ENCODE peak calls at places on chromosomes 6 and 20, in four cellular contexts. M is Peyer's patch, C is breast epithelium, G is stomach. F is an unnamed sample.
A peak's percentile ranks its signal among the peaks of the same experiment; 100 is the strongest.

GRCh38 chr6:89146748-89147715 is 1.2 kb downstream of the PM20D2 start:
- DNase-seq in M (no peak), C (no peak), G (no peak), F (peak; percentile 19)

GRCh38 chr20:32737371-32738223 is 5.7 kb downstream of the COMMD7 start:
- DNase-seq in M (no peak), C (no peak), G (no peak), F (no peak)

GRCh38 chr20:48405909-48406308 is 421.9 kb downstream of the PREX1 start:
- DNase-seq in M (no peak), C (no peak), G (no peak), F (no peak)

GRCh38 chr20:39429716-39430115 is 467.6 kb downstream of the DHX35 start:
- DNase-seq in M (no peak), C (no peak), G (no peak), F (no peak)

GRCh38 chr6:53790886-53791285 is 3.9 kb upstream of the LRRC1 start:
- DNase-seq in M (no peak), C (no peak), G (no peak), F (no peak)

GRCh38 chr6:130293800-130294199 is 71.0 kb upstream of the SAMD3 start:
- DNase-seq in M (no peak), C (no peak), G (no peak), F (peak; percentile 8)

GRCh38 chr6:10395946-10396577 is 18.8 kb downstream of the TFAP2A start:
- DNase-seq in M (no peak), C (no peak), G (no peak), F (no peak)

GRCh38 chr6:33790306-33790855 is 1.5 kb upstream of the LEMD2 start:
- DNase-seq in M (no peak), C (no peak), G (no peak), F (no peak)

GRCh38 chr6:157201083-157201482 is 122.2 kb downstream of the TMEM242 start:
- DNase-seq in M (no peak), C (no peak), G (no peak), F (no peak)

GRCh38 chr20:36384022-36384619 is 78.0 kb downstream of the DLGAP4 start:
- DNase-seq in M (no peak), C (no peak), G (no peak), F (peak; percentile 62)

GRCh38 chr6:114121913-114122662 is 151.1 kb upstream of the HDAC2 start:
- DNase-seq in M (no peak), C (no peak), G (no peak), F (no peak)

GRCh38 chr20:50471231-50471630 is 39.0 kb upstream of the PTPN1 start:
- DNase-seq in M (no peak), C (no peak), G (peak; percentile 49), F (no peak)

GRCh38 chr6:841569-841968 is 148.6 kb upstream of the EXOC2 start:
- DNase-seq in M (no peak), C (no peak), G (no peak), F (no peak)

GRCh38 chr6:151299009-151299408 is 59.2 kb downstream of the AKAP12 start:
- DNase-seq in M (no peak), C (no peak), G (no peak), F (no peak)

GRCh38 chr6:140437619-140438345 is 1063.3 kb upstream of the CITED2 start:
- DNase-seq in M (no peak), C (no peak), G (no peak), F (no peak)

GRCh38 chr6:44012078-44012493 is 115.2 kb downstream of the MRPL14 start:
- DNase-seq in M (no peak), C (no peak), G (no peak), F (peak; percentile 90)

GRCh38 chr20:35510946-35511735 is 18.3 kb downstream of the C20orf173 start:
- DNase-seq in M (no peak), C (no peak), G (no peak), F (no peak)

GRCh38 chr20:32473231-32474008 is 111.7 kb downstream of the NOL4L start:
- DNase-seq in M (peak; percentile 77), C (no peak), G (no peak), F (no peak)

GRCh38 chr6:136677344-136677743 is 114.9 kb downstream of the MAP3K5 start:
- DNase-seq in M (no peak), C (no peak), G (no peak), F (no peak)

GRCh38 chr6:157240059-157240959 is 83.0 kb downstream of the TMEM242 start:
- DNase-seq in M (peak; percentile 78), C (no peak), G (no peak), F (peak; percentile 65)

GRCh38 chr20:25023316-25023715 is 30.8 kb upstream of the APMAP start:
- DNase-seq in M (peak; percentile 27), C (no peak), G (peak; percentile 24), F (no peak)

GRCh38 chr20:54002056-54002575 is 68.3 kb downstream of the BCAS1 start:
- DNase-seq in M (no peak), C (no peak), G (no peak), F (no peak)

GRCh38 chr6:89583559-89583958 is 55.0 kb downstream of the LYRM2 start:
- DNase-seq in M (no peak), C (no peak), G (no peak), F (no peak)

GRCh38 chr20:14453259-14453658 is 115.8 kb upstream of the FLRT3 start:
- DNase-seq in M (no peak), C (no peak), G (no peak), F (no peak)

GRCh38 chr20:57657537-57658446 is 37.6 kb upstream of the ZBP1 start:
- DNase-seq in M (peak; percentile 81), C (peak; percentile 84), G (peak; percentile 70), F (no peak)

GRCh38 chr20:46133886-46134654 is 16.0 kb downstream of the CD40 start:
- DNase-seq in M (no peak), C (no peak), G (no peak), F (no peak)

GRCh38 chr6:15255481-15256414 is 9.9 kb downstream of the JARID2 start:
- DNase-seq in M (peak; percentile 57), C (no peak), G (no peak), F (no peak)

GRCh38 chr6:91081452-91082067 is 494.7 kb upstream of the MAP3K7 start:
- DNase-seq in M (no peak), C (no peak), G (no peak), F (peak; percentile 1)

GRCh38 chr6:83637953-83638352 is 70.9 kb downstream of the SNAP91 start:
- DNase-seq in M (no peak), C (no peak), G (no peak), F (no peak)

GRCh38 chr20:38112249-38112942 is 52.7 kb downstream of the TGM2 start:
- DNase-seq in M (no peak), C (peak; percentile 9), G (no peak), F (no peak)

GRCh38 chr6:159609813-159610212 is 83.2 kb downstream of the SOD2 start:
- DNase-seq in M (no peak), C (no peak), G (no peak), F (no peak)

DNA sequence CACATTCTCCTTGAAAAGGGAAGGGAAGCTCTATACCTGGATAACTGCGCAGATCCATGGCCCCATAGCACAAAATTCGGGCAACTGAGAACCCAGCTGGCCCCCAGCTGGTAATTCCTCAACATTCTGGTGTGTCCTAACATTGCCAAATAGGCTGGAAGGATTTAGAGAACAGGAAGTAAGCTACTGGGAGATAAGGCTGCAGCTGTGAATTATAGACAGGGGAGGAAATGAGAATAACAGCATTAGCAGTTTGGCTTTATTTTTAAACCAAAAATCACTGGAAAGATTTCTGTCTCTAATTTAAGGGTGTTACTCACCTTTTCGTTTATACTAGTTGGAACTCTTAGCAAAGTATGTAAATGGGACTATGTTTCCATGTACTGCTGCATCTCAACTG is 97.2 kb downstream of the TULP4 start:
- DNase-seq in M (no peak), C (no peak), G (no peak), F (no peak)
- TF ChIP-seq POLR2A in M (no peak), C (no peak), G (no peak), F (no peak)

GRCh38 chr6:38639498-38640215 is at the start of gene BTBD9:
- DNase-seq in M (peak; percentile 87), C (peak; percentile 72), G (peak; percentile 84), F (peak; percentile 76)
- TF ChIP-seq POLR2A in M (peak; percentile 61), C (no peak), G (no peak), F (peak; percentile 36)

GRCh38 chr6:12811519-12811918 is 95.0 kb downstream of the PHACTR1 start:
- DNase-seq in M (no peak), C (no peak), G (no peak), F (no peak)

GRCh38 chr6:12815089-12815488 is 98.5 kb downstream of the PHACTR1 start:
- DNase-seq in M (no peak), C (no peak), G (no peak), F (no peak)

GRCh38 chr6:12818324-12818723 is 101.8 kb downstream of the PHACTR1 start:
- DNase-seq in M (no peak), C (no peak), G (no peak), F (no peak)

GRCh38 chr6:12815884-12816600 is 99.5 kb downstream of the PHACTR1 start:
- DNase-seq in M (no peak), C (no peak), G (no peak), F (no peak)

DNA sequence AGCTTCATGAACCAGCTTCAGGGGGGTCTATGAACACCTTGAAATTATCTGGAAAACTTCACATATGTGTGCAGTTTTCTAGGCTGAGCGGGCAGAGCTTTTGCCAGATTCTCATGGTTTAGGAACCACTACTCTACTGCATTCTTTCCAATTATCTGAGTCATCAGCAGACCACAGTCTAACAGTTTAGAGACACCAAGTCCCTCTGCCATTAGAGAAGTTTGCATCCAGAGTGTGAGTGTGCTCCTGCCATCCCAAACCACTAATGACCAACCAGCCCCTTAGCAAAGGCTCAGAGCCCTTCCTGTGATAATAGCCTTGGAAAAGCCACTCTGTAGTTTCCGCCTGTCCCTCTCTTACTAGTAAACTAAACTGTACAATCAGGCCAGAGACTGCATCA is 96.8 kb downstream of the PHACTR1 start:
- DNase-seq in M (no peak), C (no peak), G (no peak), F (no peak)
- TF ChIP-seq POLR2A in M (no peak), C (no peak), G (no peak), F (no peak)

GRCh38 chr6:149863846-149864577 is at the start of gene LRP11:
- DNase-seq in M (peak; percentile 93), C (peak; percentile 88), G (peak; percentile 94), F (peak; percentile 68)
- TF ChIP-seq POLR2A in M (peak; percentile 12), C (peak; percentile 39), G (no peak), F (peak; percentile 79)

GRCh38 chr6:165941249-165941648 is 226.4 kb downstream of the TBXT start:
- DNase-seq in M (no peak), C (no peak), G (no peak), F (no peak)
- TF ChIP-seq POLR2A in M (no peak), C (no peak), G (no peak), F (no peak)

F was measured in H54.